ENCODE peak calls at places on chromosomes 6 and 20, in nine cellular contexts. H, M, G, O, C, V, J, Q and N are unnamed samples.

GRCh38 chr6:150256618-150257272 is 112.1 kb upstream of the IYD start:
- DNase-seq in H (no peak), M (no peak), G (no peak), O (peak; percentile 26), C (no peak), V (peak; percentile 99), J (peak; percentile 95), Q (no peak), N (no peak)

GRCh38 chr6:5782783-5783567 is 223.8 kb downstream of the NRN1 start:
- DNase-seq in H (no peak), M (no peak), G (no peak), O (no peak), C (no peak), V (no peak), J (no peak), Q (no peak), N (no peak)

GRCh38 chr6:170423030-170423429 is 116.5 kb downstream of the FAM120B start:
- DNase-seq in H (no peak), M (no peak), G (no peak), O (no peak), C (peak; percentile 57), V (no peak), J (no peak), Q (peak; percentile 58), N (peak; percentile 78)

GRCh38 chr6:168597471-168597875 is 156.5 kb downstream of the SMOC2 start:
- DNase-seq in H (no peak), M (no peak), G (no peak), O (no peak), C (no peak), V (no peak), J (no peak), Q (no peak), N (no peak)

GRCh38 chr6:52931351-52931750 is 21.9 kb upstream of the GSTA3 start:
- DNase-seq in H (no peak), M (no peak), G (no peak), O (no peak), C (no peak), V (no peak), J (no peak), Q (no peak), N (no peak)

GRCh38 chr6:71349976-71350615 is 61.5 kb downstream of the OGFRL1 start:
- DNase-seq in H (peak; percentile 29), M (no peak), G (no peak), O (no peak), C (no peak), V (peak; percentile 38), J (peak; percentile 87), Q (no peak), N (no peak)

GRCh38 chr6:87791029-87791428 is 89.0 kb upstream of the AKIRIN2 start:
- DNase-seq in H (no peak), M (no peak), G (no peak), O (no peak), C (no peak), V (no peak), J (no peak), Q (no peak), N (no peak)

GRCh38 chr20:17568045-17568788 is 1.7 kb upstream of the DSTN start:
- DNase-seq in H (peak; percentile 23), M (no peak), G (no peak), O (peak; percentile 25), C (no peak), V (no peak), J (no peak), Q (no peak), N (no peak)

GRCh38 chr6:20266851-20267608 is 54.8 kb upstream of the MBOAT1 start:
- DNase-seq in H (no peak), M (no peak), G (no peak), O (peak; percentile 60), C (no peak), V (peak; percentile 89), J (no peak), Q (no peak), N (no peak)

GRCh38 chr6:80742481-80742880 is 636.0 kb downstream of the BCKDHB start:
- DNase-seq in H (peak; percentile 33), M (no peak), G (peak; percentile 16), O (no peak), C (no peak), V (peak; percentile 38), J (peak; percentile 64), Q (peak; percentile 38), N (no peak)

GRCh38 chr6:127971945-127972391 is 71.1 kb upstream of the THEMIS start:
- DNase-seq in H (peak; percentile 46), M (peak; percentile 69), G (peak; percentile 1), O (peak; percentile 46), C (no peak), V (peak; percentile 25), J (peak; percentile 30), Q (no peak), N (no peak)

GRCh38 chr6:163711615-163712568 is 297.4 kb downstream of the QKI start:
- DNase-seq in H (no peak), M (no peak), G (no peak), O (no peak), C (no peak), V (no peak), J (peak; percentile 97), Q (no peak), N (no peak)

GRCh38 chr6:144415014-144415413 is 129.9 kb downstream of the UTRN start:
- DNase-seq in H (peak; percentile 48), M (no peak), G (peak; percentile 80), O (peak; percentile 12), C (no peak), V (peak; percentile 91), J (peak; percentile 88), Q (no peak), N (no peak)

GRCh38 chr20:17761612-17762011 is 61.8 kb downstream of the BANF2 start:
- DNase-seq in H (no peak), M (no peak), G (no peak), O (no peak), C (no peak), V (no peak), J (peak; percentile 15), Q (peak; percentile 22), N (no peak)

GRCh38 chr6:111792914-111793700 is 80.1 kb downstream of the FYN start:
- DNase-seq in H (no peak), M (no peak), G (no peak), O (no peak), C (no peak), V (no peak), J (no peak), Q (no peak), N (no peak)

GRCh38 chr6:35370124-35370741 is 27.9 kb downstream of the PPARD start:
- DNase-seq in H (peak; percentile 83), M (peak; percentile 27), G (peak; percentile 73), O (peak; percentile 76), C (no peak), V (peak; percentile 96), J (peak; percentile 97), Q (no peak), N (peak; percentile 60)

GRCh38 chr6:122984393-122984792 is 11.6 kb upstream of the CLVS2 start:
- DNase-seq in H (no peak), M (no peak), G (no peak), O (no peak), C (no peak), V (no peak), J (no peak), Q (no peak), N (no peak)

GRCh38 chr6:130366011-130366963 is at the start of gene TMEM200A:
- DNase-seq in H (peak; percentile 9), M (no peak), G (no peak), O (no peak), C (peak; percentile 77), V (peak; percentile 26), J (peak; percentile 72), Q (peak; percentile 78), N (peak; percentile 54)
- TF ChIP-seq CTCF in H (no peak), M (no peak), G (no peak), O (no peak), C (no peak), V (no peak), J (no peak), Q (peak; percentile 41), N (no peak)

GRCh38 chr6:10414766-10415592 is at the start of gene TFAP2A:
- DNase-seq in H (no peak), M (no peak), G (peak; percentile 80), O (peak; percentile 55), C (no peak), V (peak; percentile 95), J (peak; percentile 18), Q (peak; percentile 89), N (no peak)
- TF ChIP-seq CTCF in H (no peak), M (no peak), G (peak; percentile 51), O (peak; percentile 34), C (no peak), V (peak; percentile 70), J (no peak), Q (peak; percentile 44), N (no peak)

GRCh38 chr6:107729098-107729497 is 95.0 kb downstream of the SCML4 start:
- DNase-seq in H (no peak), M (no peak), G (no peak), O (no peak), C (no peak), V (no peak), J (no peak), Q (no peak), N (no peak)

GRCh38 chr6:107728564-107728897 is 95.6 kb downstream of the SCML4 start:
- DNase-seq in H (no peak), M (no peak), G (no peak), O (no peak), C (no peak), V (no peak), J (no peak), Q (no peak), N (no peak)

GRCh38 chr6:107731422-107732319 is 92.4 kb downstream of the SCML4 start:
- DNase-seq in H (no peak), M (peak; percentile 45), G (no peak), O (no peak), C (no peak), V (no peak), J (no peak), Q (no peak), N (no peak)

GRCh38 chr6:107730683-107731314 is 93.3 kb downstream of the SCML4 start:
- DNase-seq in H (no peak), M (no peak), G (no peak), O (no peak), C (no peak), V (no peak), J (no peak), Q (no peak), N (no peak)

GRCh38 chr6:107730106-107730505 is 94.0 kb downstream of the SCML4 start:
- DNase-seq in H (no peak), M (peak; percentile 68), G (no peak), O (no peak), C (no peak), V (no peak), J (no peak), Q (peak; percentile 25), N (no peak)
- TF ChIP-seq CTCF in H (no peak), M (peak; percentile 41), G (no peak), O (no peak), C (no peak), V (no peak), J (no peak), Q (peak; percentile 15), N (no peak)

DNA sequence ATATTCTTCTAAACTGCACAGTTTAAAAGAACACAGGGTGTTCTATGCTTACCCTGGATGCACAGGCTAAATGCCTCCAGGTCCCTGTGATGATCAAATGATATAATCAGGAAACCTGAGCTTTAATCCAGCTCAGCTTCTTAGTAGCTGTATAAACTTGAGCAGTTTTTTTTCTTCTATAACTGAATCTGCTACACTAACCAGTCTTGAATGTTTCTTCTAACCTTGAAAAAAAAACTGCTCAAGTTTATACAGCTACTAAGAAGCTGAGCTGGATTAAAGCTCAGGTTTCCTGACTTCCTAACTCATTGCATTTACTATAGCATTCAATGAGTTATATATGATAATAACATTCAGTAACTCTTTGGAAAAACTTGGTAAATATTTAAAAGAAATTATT is 358.2 kb downstream of the CD109 start:
- DNase-seq in H (no peak), M (no peak), G (no peak), O (no peak), C (no peak), V (no peak), J (no peak), Q (no peak), N (no peak)
- TF ChIP-seq CTCF in H (no peak), M (no peak), G (no peak), O (no peak), C (no peak), V (no peak), J (no peak), Q (no peak), N (no peak)